ENCODE peak calls at places on chromosomes 4 and X, in five cellular contexts. J is H54, D is OCI-M1, K is T-cell, U is Right ventricle myocardium superior. L is an unnamed sample.

GRCh38 chrX:19698125-19698524 is 182.8 kb upstream of the MAP3K15 start:
- DNase-seq in J (no peak), D (no peak), K (no peak), U (peak; percentile 52), L (no peak)

GRCh38 chrX:104469771-104470170 is 96.2 kb upstream of the IL1RAPL2 start:
- DNase-seq in J (no peak), D (no peak), K (no peak), U (no peak), L (no peak)

GRCh38 chr4:143773998-143774898 is 73.8 kb upstream of the FREM3 start:
- DNase-seq in J (no peak), D (peak; percentile 94), K (no peak), U (no peak), L (no peak)

GRCh38 chr4:78512357-78512920 is 39.1 kb upstream of the ANXA3 start:
- DNase-seq in J (no peak), D (no peak), K (no peak), U (no peak), L (no peak)

GRCh38 chr4:53734584-53735363 is 143.5 kb upstream of the LNX1 start:
- DNase-seq in J (no peak), D (no peak), K (no peak), U (no peak), L (no peak)

GRCh38 chr4:7055111-7055989 is 12.2 kb downstream of the TADA2B start:
- DNase-seq in J (no peak), D (no peak), K (no peak), U (no peak), L (no peak)

GRCh38 chrX:139931646-139932076 is 1.2 kb downstream of the ATP11C start:
- DNase-seq in J (no peak), D (no peak), K (no peak), U (no peak), L (no peak)

GRCh38 chr4:88858752-88859151 is 161.1 kb upstream of the NAP1L5 start:
- DNase-seq in J (no peak), D (peak; percentile 93), K (no peak), U (no peak), L (no peak)

GRCh38 chr4:114012749-114013148 is 33.3 kb upstream of the ARSJ start:
- DNase-seq in J (no peak), D (no peak), K (no peak), U (no peak), L (no peak)

GRCh38 chrX:11254417-11255109 is 38.6 kb upstream of the AMELX start:
- DNase-seq in J (no peak), D (peak; percentile 82), K (no peak), U (no peak), L (no peak)

GRCh38 chrX:810186-810585 is 179.6 kb downstream of the SHOX start:
- DNase-seq in J (no peak), D (no peak), K (no peak), U (no peak), L (no peak)

GRCh38 chrX:119015407-119016242 is 41.2 kb downstream of the LONRF3 start:
- DNase-seq in J (peak; percentile 38), D (peak; percentile 62), K (no peak), U (peak; percentile 75), L (no peak)

GRCh38 chr4:105715692-105716278 is 7.2 kb downstream of the GSTCD start:
- DNase-seq in J (no peak), D (peak; percentile 83), K (no peak), U (no peak), L (no peak)

GRCh38 chr4:83905952-83906351 is 370.0 kb downstream of the GPAT3 start:
- DNase-seq in J (no peak), D (peak; percentile 50), K (no peak), U (no peak), L (no peak)

GRCh38 chr4:45280121-45280520 is 553.8 kb upstream of the GNPDA2 start:
- DNase-seq in J (no peak), D (no peak), K (no peak), U (no peak), L (no peak)

GRCh38 chr4:25103423-25103822 is 56.8 kb downstream of the SEPSECS start:
- DNase-seq in J (no peak), D (no peak), K (no peak), U (peak; percentile 64), L (no peak)

GRCh38 chr4:138741366-138741765 is 274.2 kb upstream of the NOCT start:
- DNase-seq in J (no peak), D (no peak), K (no peak), U (no peak), L (no peak)

GRCh38 chr4:158991534-158992155 is 111.2 kb upstream of the RAPGEF2 start:
- DNase-seq in J (no peak), D (no peak), K (no peak), U (no peak), L (no peak)

GRCh38 chr4:182855312-182855711 is 61.9 kb downstream of the DCTD start:
- DNase-seq in J (no peak), D (no peak), K (no peak), U (no peak), L (no peak)

GRCh38 chr4:92600638-92601037 is 296.9 kb downstream of the GRID2 start:
- DNase-seq in J (no peak), D (peak; percentile 8), K (no peak), U (no peak), L (no peak)

GRCh38 chr4:141081921-141082381 is 51.3 kb downstream of the RNF150 start:
- DNase-seq in J (no peak), D (no peak), K (no peak), U (no peak), L (no peak)

GRCh38 chr4:59762344-59762743 is 1437.8 kb upstream of the ADGRL3 start:
- DNase-seq in J (no peak), D (no peak), K (no peak), U (no peak), L (no peak)

GRCh38 chrX:68936608-68937007 is 107.8 kb downstream of the EFNB1 start:
- DNase-seq in J (peak; percentile 54), D (no peak), K (no peak), U (no peak), L (no peak)

GRCh38 chr4:136754810-136755530 is 777.3 kb downstream of the PCDH18 start:
- DNase-seq in J (no peak), D (no peak), K (no peak), U (no peak), L (no peak)

GRCh38 chr4:176034498-176034897 is 31.1 kb upstream of the WDR17 start:
- DNase-seq in J (no peak), D (peak; percentile 69), K (no peak), U (no peak), L (no peak)

GRCh38 chr4:185839204-185839712 is 27.3 kb upstream of the SORBS2 start:
- DNase-seq in J (peak; percentile 43), D (no peak), K (no peak), U (peak; percentile 59), L (no peak)